ENCODE peak calls at places on chromosomes 12 and 14, in six cellular contexts. K, P, T, W, N and O are unnamed samples.

GRCh38 chr12:91058821-91059220 is 997 bp upstream of the KERA start:
- DNase-seq in K (no peak), P (no peak), T (peak), W (no peak), N (no peak), O (no peak)

GRCh38 chr12:58487280-58488141 is 432.8 kb downstream of the LRIG3 start:
- DNase-seq in K (no peak), P (no peak), T (peak), W (no peak), N (no peak), O (no peak)

GRCh38 chr14:75987201-75987970 is 1.8 kb downstream of the IFT43 start:
- DNase-seq in K (no peak), P (no peak), T (no peak), W (no peak), N (no peak), O (no peak)

GRCh38 chr14:36852853-36853634 is 191.4 kb downstream of the PAX9 start:
- DNase-seq in K (no peak), P (no peak), T (no peak), W (no peak), N (peak), O (no peak)

GRCh38 chr14:72097173-72097783 is 165.0 kb downstream of the RGS6 start:
- DNase-seq in K (no peak), P (no peak), T (no peak), W (no peak), N (no peak), O (no peak)

GRCh38 chr12:119685375-119685774 is 17.4 kb downstream of the PRKAB1 start:
- DNase-seq in K (no peak), P (no peak), T (no peak), W (no peak), N (no peak), O (no peak)

GRCh38 chr14:46063872-46064271 is 587.7 kb downstream of the RPL10L start:
- DNase-seq in K (no peak), P (no peak), T (peak), W (no peak), N (no peak), O (no peak)

GRCh38 chr12:74292351-74293194 is 245.1 kb upstream of the ATXN7L3B start:
- DNase-seq in K (no peak), P (no peak), T (no peak), W (no peak), N (no peak), O (no peak)

GRCh38 chr12:108298761-108299275 is 40.3 kb downstream of the CMKLR1 start:
- DNase-seq in K (no peak), P (no peak), T (no peak), W (no peak), N (peak), O (no peak)

GRCh38 chr12:110743571-110744093 is 941 bp upstream of the PPP1CC start:
- DNase-seq in K (no peak), P (peak), T (peak), W (no peak), N (peak), O (no peak)

GRCh38 chr14:82067221-82067620 is 533.6 kb upstream of the SEL1L start:
- DNase-seq in K (no peak), P (no peak), T (no peak), W (no peak), N (no peak), O (no peak)

GRCh38 chr14:78319826-78320635 is 149.9 kb downstream of the NRXN3 start:
- DNase-seq in K (no peak), P (no peak), T (peak), W (no peak), N (no peak), O (no peak)

GRCh38 chr14:101623077-101623372 is 61.7 kb downstream of the DIO3 start:
- DNase-seq in K (no peak), P (no peak), T (no peak), W (no peak), N (no peak), O (no peak)

GRCh38 chr14:97306785-97307246 is 509.6 kb downstream of the VRK1 start:
- DNase-seq in K (peak), P (no peak), T (no peak), W (no peak), N (no peak), O (no peak)

GRCh38 chr14:27253946-27254345 is 656.1 kb upstream of the NOVA1 start:
- DNase-seq in K (no peak), P (no peak), T (no peak), W (no peak), N (no peak), O (no peak)

GRCh38 chr12:49970030-49970429 is 2.7 kb upstream of the AQP6 start:
- DNase-seq in K (no peak), P (no peak), T (no peak), W (no peak), N (peak), O (no peak)

GRCh38 chr12:100368066-100368465 is 11.2 kb downstream of the SLC17A8 start:
- DNase-seq in K (no peak), P (no peak), T (no peak), W (no peak), N (no peak), O (no peak)

GRCh38 chr12:115261691-115262398 is 577.9 kb upstream of the TBX3 start:
- DNase-seq in K (no peak), P (no peak), T (peak), W (no peak), N (no peak), O (no peak)

GRCh38 chr12:103369929-103370328 is 125.8 kb downstream of the C12orf42 start:
- DNase-seq in K (no peak), P (no peak), T (no peak), W (no peak), N (no peak), O (no peak)

GRCh38 chr12:9149372-9149771 is 33.7 kb upstream of the A2M start:
- DNase-seq in K (no peak), P (no peak), T (no peak), W (no peak), N (no peak), O (no peak)

GRCh38 chr12:53989227-53990113 is 4.5 kb downstream of the HOXC10 start:
- DNase-seq in K (peak), P (peak), T (peak), W (no peak), N (no peak), O (no peak)

GRCh38 chr12:52243264-52243773 is 10.3 kb downstream of the KRT7 start:
- DNase-seq in K (no peak), P (no peak), T (no peak), W (no peak), N (peak), O (no peak)

GRCh38 chr12:12985817-12986408 is 14.2 kb downstream of the HEBP1 start:
- DNase-seq in K (peak), P (no peak), T (peak), W (no peak), N (no peak), O (peak)

GRCh38 chr12:41014643-41015020 is 173.5 kb upstream of the PDZRN4 start:
- DNase-seq in K (no peak), P (no peak), T (peak), W (no peak), N (no peak), O (no peak)

GRCh38 chr12:103456006-103456405 is 39.8 kb downstream of the C12orf42 start:
- DNase-seq in K (no peak), P (no peak), T (no peak), W (no peak), N (no peak), O (no peak)

GRCh38 chr12:25459541-25459951 is 93.5 kb downstream of the LMNTD1 start:
- DNase-seq in K (no peak), P (no peak), T (no peak), W (no peak), N (no peak), O (no peak)

GRCh38 chr12:27279836-27280235 is 35.8 kb downstream of the STK38L start:
- DNase-seq in K (peak), P (no peak), T (no peak), W (no peak), N (no peak), O (no peak)

GRCh38 chr14:104036250-104036649 is 49.2 kb upstream of the ASPG start:
- DNase-seq in K (no peak), P (no peak), T (no peak), W (no peak), N (no peak), O (peak)

GRCh38 chr12:57604454-57605307 is at the start of gene DTX3:
- DNase-seq in K (peak), P (peak), T (peak), W (no peak), N (peak), O (peak)